ENCODE peak calls at places on chromosomes 2 and 18, in nine cellular contexts. N, H, Q, Z, V, L, J, G and U are unnamed samples.

GRCh38 chr18:51236225-51236624 is 38.7 kb upstream of the MEX3C start:
- DNase-seq in N (no peak), H (no peak), Q (no peak), Z (peak), V (no peak), L (peak), J (no peak), G (peak), U (no peak)

GRCh38 chr2:182672471-182673165 is 43.4 kb upstream of the DNAJC10 start:
- DNase-seq in N (no peak), H (no peak), Q (no peak), Z (peak), V (peak), L (peak), J (no peak), G (peak), U (no peak)

GRCh38 chr18:23793985-23794867 is 105.0 kb downstream of the LAMA3 start:
- DNase-seq in N (no peak), H (no peak), Q (no peak), Z (no peak), V (no peak), L (no peak), J (no peak), G (no peak), U (no peak)

GRCh38 chr18:35236964-35237363 is 3.9 kb upstream of the ZNF397 start:
- DNase-seq in N (no peak), H (no peak), Q (no peak), Z (no peak), V (no peak), L (no peak), J (no peak), G (no peak), U (no peak)

GRCh38 chr18:31077883-31078282 is 24.3 kb downstream of the DSC2 start:
- DNase-seq in N (no peak), H (no peak), Q (no peak), Z (no peak), V (no peak), L (no peak), J (no peak), G (no peak), U (no peak)

GRCh38 chr18:50866765-50867164 is 12.2 kb upstream of the ME2 start:
- DNase-seq in N (no peak), H (no peak), Q (no peak), Z (no peak), V (no peak), L (no peak), J (no peak), G (peak), U (no peak)

GRCh38 chr2:185979546-185980071 is 241.0 kb downstream of the FSIP2 start:
- DNase-seq in N (no peak), H (no peak), Q (no peak), Z (peak), V (no peak), L (no peak), J (no peak), G (no peak), U (no peak)

GRCh38 chr2:26605195-26605968 is 35.8 kb downstream of the CIB4 start:
- DNase-seq in N (peak), H (no peak), Q (no peak), Z (peak), V (peak), L (peak), J (no peak), G (peak), U (peak)

GRCh38 chr2:134446431-134447091 is 192.7 kb downstream of the MGAT5 start:
- DNase-seq in N (no peak), H (no peak), Q (no peak), Z (no peak), V (no peak), L (no peak), J (no peak), G (peak), U (no peak)
- TF ChIP-seq CTCF in N (no peak), H (no peak), Q (no peak), Z (no peak), V (no peak), L (no peak), J (no peak), G (no peak), U (no peak)

GRCh38 chr2:134955744-134956143 is 37.1 kb downstream of the CCNT2 start:
- DNase-seq in N (no peak), H (no peak), Q (no peak), Z (no peak), V (no peak), L (no peak), J (no peak), G (no peak), U (no peak)
- TF ChIP-seq CTCF in N (no peak), H (no peak), Q (no peak), Z (no peak), V (no peak), L (no peak), J (no peak), G (no peak), U (no peak)

DNA sequence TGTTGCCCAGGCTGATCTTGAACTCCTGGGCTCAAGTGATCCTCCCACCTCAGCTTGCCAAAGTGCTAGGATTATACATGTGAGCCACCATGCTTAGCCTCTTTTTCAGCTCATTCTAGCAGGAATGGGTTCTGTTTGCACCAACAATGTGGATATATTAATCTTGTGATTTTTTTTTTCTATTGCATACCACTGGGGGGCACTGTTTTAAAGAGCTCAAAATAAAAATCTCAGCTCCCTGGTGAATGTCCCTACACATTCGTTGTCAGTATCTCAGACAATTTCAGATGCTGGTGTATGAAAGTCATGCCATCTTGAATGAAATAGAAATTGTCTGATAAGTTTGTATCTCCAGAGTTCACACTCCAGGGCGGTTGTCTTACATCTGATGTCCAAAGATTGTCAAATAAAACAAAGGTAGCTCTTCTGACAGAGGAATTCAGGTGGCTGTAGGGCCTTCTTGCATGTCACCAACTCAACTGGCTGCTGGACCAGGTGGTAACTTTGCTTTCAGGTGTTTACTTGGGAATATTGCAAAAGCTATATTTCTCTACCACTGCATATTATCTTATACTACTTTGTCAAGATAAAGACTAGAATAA is 3.1 kb upstream of the MATN3 start:
- DNase-seq in N (no peak), H (no peak), Q (no peak), Z (peak), V (no peak), L (peak), J (no peak), G (peak), U (no peak)
- TF ChIP-seq CTCF in N (peak), H (peak), Q (peak), Z (peak), V (peak), L (peak), J (peak), G (peak), U (peak)

GRCh38 chr18:40935423-40935822 is 1019.6 kb upstream of the PIK3C3 start:
- DNase-seq in N (no peak), H (no peak), Q (no peak), Z (no peak), V (no peak), L (no peak), J (no peak), G (peak), U (no peak)
- TF ChIP-seq CTCF in N (peak), H (no peak), Q (peak), Z (no peak), V (no peak), L (peak), J (no peak), G (peak), U (peak)

DNA sequence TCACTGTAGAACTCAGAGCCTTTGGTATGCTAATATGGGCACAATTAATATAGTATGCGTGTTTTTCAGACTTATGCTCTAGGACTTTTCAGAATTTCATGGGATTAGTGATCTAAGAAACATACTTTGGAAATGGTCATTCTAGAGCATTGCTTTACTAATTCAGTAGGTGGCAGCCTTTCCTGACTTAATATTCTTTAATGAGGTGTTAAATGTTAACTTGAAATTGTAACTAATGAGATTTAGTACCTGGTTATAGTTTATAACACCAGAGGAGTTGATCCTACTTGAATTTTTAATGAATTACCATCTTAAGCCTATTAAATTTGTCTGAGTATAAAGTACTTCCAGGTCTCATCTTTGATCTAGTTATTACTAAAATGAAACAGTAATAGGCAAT is 28.5 kb downstream of the ACTR2 start:
- DNase-seq in N (no peak), H (no peak), Q (no peak), Z (no peak), V (no peak), L (no peak), J (no peak), G (no peak), U (no peak)
- TF ChIP-seq CTCF in N (peak), H (no peak), Q (no peak), Z (no peak), V (peak), L (peak), J (no peak), G (peak), U (no peak)

DNA sequence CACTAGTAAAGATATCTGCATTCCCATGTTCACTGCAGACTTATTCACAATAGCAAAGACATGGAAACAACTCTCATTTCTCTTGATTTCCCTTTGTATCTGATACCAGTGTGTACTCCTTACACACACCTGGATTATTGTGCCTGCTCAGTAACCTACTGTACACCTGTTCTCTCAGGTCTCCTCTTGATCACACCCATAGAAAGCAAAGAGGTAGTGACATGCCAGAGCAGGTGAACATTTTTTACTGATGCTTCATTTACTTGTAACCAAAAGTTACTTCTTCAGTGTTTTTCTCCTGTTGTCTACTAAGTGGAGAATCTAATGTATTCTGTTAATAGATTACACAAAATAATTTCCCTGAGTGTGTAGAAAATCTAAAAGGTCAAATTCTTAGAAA is 46.8 kb downstream of the CDH19 start:
- DNase-seq in N (no peak), H (no peak), Q (no peak), Z (no peak), V (no peak), L (no peak), J (no peak), G (no peak), U (no peak)
- TF ChIP-seq CTCF in N (no peak), H (no peak), Q (no peak), Z (no peak), V (no peak), L (no peak), J (no peak), G (no peak), U (no peak)

DNA sequence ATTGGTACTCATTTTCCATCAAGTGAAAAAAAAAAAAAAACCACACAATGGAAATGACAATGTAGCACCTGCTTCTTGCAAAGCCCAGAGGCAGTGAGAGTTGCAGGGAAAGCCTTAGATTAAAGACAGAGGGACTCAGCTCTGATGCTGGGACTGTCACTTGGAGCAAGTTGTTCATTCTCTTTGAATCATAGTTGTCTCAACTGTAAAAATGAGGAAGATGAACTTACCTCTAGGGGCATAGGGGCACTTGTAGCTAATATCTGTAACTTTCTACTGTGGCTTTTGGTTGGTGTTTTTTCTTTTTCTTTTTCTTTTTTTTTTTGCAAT is 81.4 kb upstream of the LPIN2 start:
- DNase-seq in N (no peak), H (no peak), Q (no peak), Z (no peak), V (no peak), L (no peak), J (no peak), G (no peak), U (no peak)
- TF ChIP-seq CTCF in N (no peak), H (no peak), Q (no peak), Z (no peak), V (no peak), L (no peak), J (no peak), G (no peak), U (no peak)

GRCh38 chr2:74457129-74457548 is 1.1 kb upstream of the WBP1 start:
- DNase-seq in N (no peak), H (no peak), Q (no peak), Z (no peak), V (no peak), L (no peak), J (no peak), G (no peak), U (no peak)
- TF ChIP-seq CTCF in N (no peak), H (no peak), Q (no peak), Z (no peak), V (no peak), L (no peak), J (no peak), G (no peak), U (no peak)